ENCODE peak calls at places on chromosomes 5 and 9, in six cellular contexts. L, Z, J, I, K and D are unnamed samples. For H3K4me1, the result is how much of the 10 kb centered on the place peaks cover.

GRCh38 chr9:85212887-85213286 is 528.9 kb downstream of the AGTPBP1 start:
- DNase-seq in L (no peak), Z (no peak), J (no peak), I (peak), K (no peak), D (no peak)

GRCh38 chr9:114282926-114283325 is 40.0 kb upstream of the ORM1 start:
- DNase-seq in L (no peak), Z (peak), J (peak), I (peak), K (no peak), D (peak)

GRCh38 chr9:134629586-134630392 is 11.8 kb upstream of the COL5A1 start:
- DNase-seq in L (no peak), Z (peak), J (peak), I (peak), K (no peak), D (peak)

GRCh38 chr9:74379718-74380117 is 117.4 kb upstream of the RORB start:
- DNase-seq in L (no peak), Z (no peak), J (no peak), I (no peak), K (peak), D (no peak)

GRCh38 chr5:33364406-33364805 is 76.4 kb upstream of the TARS1 start:
- DNase-seq in L (no peak), Z (no peak), J (no peak), I (no peak), K (no peak), D (no peak)

GRCh38 chr5:53430618-53431252 is 49.7 kb upstream of the FST start:
- DNase-seq in L (no peak), Z (no peak), J (no peak), I (no peak), K (no peak), D (no peak)

GRCh38 chr9:137429974-137430722 is 7.0 kb downstream of the NOXA1 start:
- DNase-seq in L (peak), Z (peak), J (peak), I (no peak), K (no peak), D (no peak)

GRCh38 chr5:108654042-108654441 is 93.7 kb upstream of the FER start:
- DNase-seq in L (no peak), Z (no peak), J (no peak), I (no peak), K (no peak), D (no peak)

GRCh38 chr9:37198034-37198718 is 77.8 kb downstream of the ZCCHC7 start:
- DNase-seq in L (no peak), Z (no peak), J (no peak), I (no peak), K (no peak), D (no peak)

GRCh38 chr5:22900801-22901310 is 47.7 kb upstream of the CDH12 start:
- DNase-seq in L (peak), Z (no peak), J (no peak), I (peak), K (no peak), D (no peak)

GRCh38 chr5:170306381-170306790 is 8.8 kb upstream of the LCP2 start:
- DNase-seq in L (peak), Z (peak), J (no peak), I (no peak), K (no peak), D (peak)

GRCh38 chr5:181187500-181188213 is 17.3 kb downstream of the TRIM7 start:
- DNase-seq in L (peak), Z (peak), J (peak), I (peak), K (no peak), D (peak)

GRCh38 chr9:123544007-123544827 is 188.2 kb downstream of the CRB2 start:
- DNase-seq in L (no peak), Z (no peak), J (no peak), I (no peak), K (no peak), D (no peak)

GRCh38 chr9:33884856-33885701 is 68.1 kb downstream of the UBE2R2 start:
- DNase-seq in L (no peak), Z (no peak), J (no peak), I (no peak), K (no peak), D (no peak)

GRCh38 chr5:133821311-133821741 is 147.1 kb downstream of the C5orf15 start:
- DNase-seq in L (no peak), Z (no peak), J (no peak), I (peak), K (no peak), D (no peak)

GRCh38 chr5:39835371-39835770 is 410.6 kb upstream of the DAB2 start:
- DNase-seq in L (no peak), Z (no peak), J (no peak), I (no peak), K (no peak), D (no peak)

GRCh38 chr9:88460583-88461332 is 72.5 kb downstream of the SPIN1 start:
- DNase-seq in L (no peak), Z (no peak), J (no peak), I (no peak), K (no peak), D (no peak)

GRCh38 chr5:131258733-131259132 is 5.1 kb upstream of the CDC42SE2 start:
- DNase-seq in L (no peak), Z (no peak), J (no peak), I (no peak), K (no peak), D (no peak)

GRCh38 chr5:131260895-131261294 is 3.0 kb upstream of the CDC42SE2 start:
- DNase-seq in L (no peak), Z (no peak), J (no peak), I (no peak), K (no peak), D (no peak)

GRCh38 chr5:131256507-131256823 is 7.4 kb upstream of the CDC42SE2 start:
- DNase-seq in L (no peak), Z (no peak), J (no peak), I (no peak), K (no peak), D (no peak)

GRCh38 chr5:131261483-131261882 is 2.4 kb upstream of the CDC42SE2 start:
- DNase-seq in L (no peak), Z (no peak), J (no peak), I (no peak), K (no peak), D (no peak)

GRCh38 chr5:131259326-131259725 is 4.5 kb upstream of the CDC42SE2 start:
- DNase-seq in L (no peak), Z (no peak), J (no peak), I (no peak), K (no peak), D (no peak)
- H3K4me1 ChIP-seq in L (under half), Z (under half), J (under half), I (under half), K (under half), D (under half)

DNA sequence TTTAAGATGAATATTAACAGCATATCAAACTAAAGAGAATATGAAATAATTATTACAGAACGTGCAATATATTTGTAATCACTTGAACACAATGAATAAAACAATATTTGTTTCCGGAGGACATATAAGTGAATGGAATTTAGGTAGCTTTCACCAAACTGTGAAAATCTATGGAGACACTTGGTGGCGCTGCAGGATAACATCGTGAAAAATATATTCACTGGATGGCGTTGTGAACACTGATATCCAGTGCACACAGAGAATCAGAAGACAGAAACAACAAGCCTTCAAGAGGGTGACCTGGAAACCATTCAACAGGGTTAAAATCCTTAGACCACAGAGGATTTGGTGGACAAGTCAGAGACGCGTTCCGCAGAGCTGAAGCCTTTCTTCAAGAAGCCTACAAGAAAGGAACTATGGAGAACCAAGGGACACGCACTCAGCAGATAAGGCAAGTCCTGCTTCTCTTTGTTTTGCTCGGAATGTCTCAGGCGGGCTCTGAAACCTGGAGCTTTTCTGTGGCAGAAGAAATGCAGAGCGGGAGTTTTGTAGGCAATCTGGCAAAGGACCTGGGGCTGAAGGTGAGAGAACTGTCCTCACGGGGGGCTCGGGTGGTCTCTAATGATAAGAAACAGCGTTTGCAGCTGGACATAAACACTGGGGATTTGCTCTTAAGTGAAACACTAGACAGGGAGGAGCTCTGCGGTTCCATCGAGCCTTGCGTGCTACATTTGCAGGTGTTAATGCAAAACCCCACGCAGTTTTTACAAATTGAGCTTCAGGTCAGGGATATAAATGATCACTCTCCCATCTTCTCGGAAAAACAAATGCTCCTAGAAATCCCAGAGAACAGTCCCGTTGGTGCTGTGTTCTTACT is at the start of gene PCDHB11:
- DNase-seq in L (no peak), Z (no peak), J (no peak), I (no peak), K (no peak), D (no peak)
- TF ChIP-seq CTCF in L (no peak), Z (no peak), J (no peak), I (peak), K (no peak), D (peak)

DNA sequence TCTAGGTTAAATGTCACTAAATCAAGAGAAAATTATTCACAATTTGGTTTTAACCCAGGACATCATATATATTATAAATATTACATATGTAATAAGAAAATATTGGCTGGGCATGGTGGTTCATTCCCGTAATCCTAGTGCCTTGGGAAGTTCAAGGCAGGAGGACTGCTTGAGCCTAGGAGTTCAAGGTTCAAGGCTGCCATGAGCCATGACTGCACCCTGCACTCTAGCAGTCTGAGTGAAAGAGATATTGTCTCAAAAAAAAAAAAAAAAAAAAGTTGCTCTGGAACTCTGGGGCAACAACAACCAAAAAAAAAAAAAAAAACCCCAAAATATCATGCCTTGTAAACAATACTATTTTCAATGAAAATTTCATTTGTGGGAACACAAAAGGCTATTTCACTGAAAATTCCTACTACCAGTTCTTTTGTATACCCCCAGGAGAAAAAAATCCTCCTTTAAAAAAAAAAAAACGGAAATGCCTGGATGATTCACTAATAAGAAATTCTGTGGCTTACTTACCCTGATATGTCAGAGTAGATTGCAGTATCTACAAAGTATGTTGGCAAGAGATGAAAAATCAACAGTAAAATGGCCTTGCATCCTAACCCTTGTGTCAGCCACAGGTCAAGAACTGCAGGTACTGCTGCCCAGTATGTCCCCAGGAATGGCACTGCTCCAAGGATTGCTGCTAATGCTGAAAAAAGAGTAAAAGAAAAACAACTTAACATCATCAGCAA is 22.6 kb upstream of the CTNNAL1 start:
- DNase-seq in L (no peak), Z (peak), J (no peak), I (no peak), K (no peak), D (no peak)
- H3K4me1 ChIP-seq in L (under half), Z (under half), J (under half), I (half or more), K (under half), D (under half)

GRCh38 chr9:124840300-124840833 is 12.9 kb upstream of the WDR38 start:
- DNase-seq in L (no peak), Z (no peak), J (no peak), I (no peak), K (no peak), D (no peak)
- TF ChIP-seq CTCF in L (peak), Z (no peak), J (no peak), I (peak), K (peak), D (peak)

DNA sequence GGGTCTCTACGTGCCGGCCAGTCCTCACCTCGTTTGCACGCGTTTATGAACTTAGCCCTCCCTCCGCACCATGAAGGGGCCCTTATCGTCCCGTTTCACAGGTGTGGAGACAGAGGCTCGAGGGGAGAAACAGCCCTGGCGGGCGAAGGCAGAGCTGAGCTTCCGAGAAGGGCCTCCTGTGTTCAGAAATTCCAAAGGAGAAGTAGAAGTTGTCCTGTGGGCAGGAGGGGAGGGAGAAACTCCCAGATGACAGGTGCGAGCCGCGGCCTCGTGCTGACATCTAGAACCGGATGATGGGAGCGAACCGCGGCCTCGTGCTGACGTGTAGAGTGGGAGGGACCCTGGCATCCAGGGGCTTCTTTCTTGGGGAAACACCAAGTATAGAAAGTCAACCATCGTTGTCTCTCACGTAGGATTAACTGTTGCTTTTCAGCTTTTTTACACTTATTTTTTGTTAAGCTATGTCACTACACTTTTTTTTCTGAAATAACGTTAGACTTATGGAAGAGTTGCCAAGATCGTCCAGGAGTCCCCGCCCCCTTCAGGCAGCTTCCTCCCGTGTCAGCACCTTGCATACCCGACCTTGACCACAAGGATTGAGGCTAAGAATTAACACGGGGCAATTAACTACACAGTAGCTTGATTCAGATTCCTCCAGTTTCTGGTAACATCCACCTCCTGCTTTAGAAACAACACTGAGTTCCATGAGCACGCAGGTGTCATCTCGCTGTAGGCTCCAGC is 42.8 kb upstream of the NKD2 start:
- DNase-seq in L (no peak), Z (no peak), J (no peak), I (peak), K (no peak), D (no peak)
- H3K4me1 ChIP-seq in L (under half), Z (under half), J (under half), I (under half), K (under half), D (under half)

DNA sequence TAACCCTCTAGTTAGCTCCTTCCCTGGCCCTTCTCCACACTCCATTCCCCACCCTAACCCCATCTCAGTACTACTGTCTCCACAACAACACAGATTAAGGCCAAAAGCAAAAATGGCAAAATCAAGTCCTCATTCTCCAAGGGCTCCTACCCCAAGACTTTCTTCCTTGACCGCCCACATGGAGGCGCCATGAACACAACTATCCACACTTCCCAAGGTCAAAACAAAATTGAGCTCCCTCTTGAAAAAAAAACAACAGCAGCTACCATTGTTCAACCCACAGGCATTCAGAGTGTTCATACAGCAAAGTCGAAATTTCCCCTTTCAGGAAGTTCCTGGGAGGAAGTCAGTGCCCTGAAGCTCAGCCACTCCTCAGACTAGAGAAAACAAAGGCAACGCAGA is 54.4 kb downstream of the GNAQ start:
- DNase-seq in L (peak), Z (peak), J (peak), I (no peak), K (peak), D (peak)
- TF ChIP-seq CTCF in L (no peak), Z (no peak), J (no peak), I (peak), K (peak), D (peak)